ENCODE peak calls at places on chromosomes 4 and X, in ten cellular contexts. G is CD8-positive, alpha-beta T cell; T is gastroesophageal sphincter; W is sciatic nerve; X is CD4-positive, alpha-beta T cell; F is naive thymus-derived CD4-positive, alpha-beta T cell; L is stimulated activated naive CD8-positive, alpha-beta T cell treated with anti-CD3 and anti-CD28 coated beads, Interleukin-15, Interleukin-2, amounts not matched to agents 100 U/mL and 50 U/mL, for 24 hours; Q is A549; J is HepG2; E is activated CD4-positive, alpha-beta T cell treated with anti-CD3 and anti-CD28 coated beads for 36 hours. C is an unnamed sample.

GRCh38 chr4:126807132-126807531 is 825.6 kb upstream of the INTU start:
- ATAC-seq in X (no peak), L (no peak), G (no peak), T (no peak), J (no peak), Q (no peak), F (no peak), E (no peak), W (no peak), C (no peak)

GRCh38 chr4:8050555-8051206 is 107.9 kb downstream of the ABLIM2 start:
- ATAC-seq in X (no peak), T (peak; percentile 84), Q (no peak), W (peak; percentile 84), G (no peak), E (no peak), L (no peak), J (peak; percentile 86), F (no peak), C (no peak)

GRCh38 chr4:86940920-86941460 is 6.2 kb downstream of the AFF1 start:
- ATAC-seq in F (no peak), G (no peak), X (no peak), Q (no peak), J (no peak), E (no peak), T (no peak), W (no peak), L (no peak), C (no peak)

GRCh38 chr4:125702406-125702805 is 387.7 kb downstream of the FAT4 start:
- ATAC-seq in F (no peak), E (no peak), G (no peak), Q (no peak), X (no peak), L (no peak), J (no peak), W (no peak), T (no peak), C (no peak)

GRCh38 chrX:151825927-151826471 is 86.7 kb upstream of the MAGEA4 start:
- ATAC-seq in Q (peak; percentile 88), F (no peak), G (no peak), J (no peak), L (no peak), W (peak; percentile 78), E (no peak), X (no peak), T (peak; percentile 75), C (no peak)

GRCh38 chr4:140568507-140569306 is at the start of gene UCP1:
- ATAC-seq in Q (peak; percentile 64), W (peak; percentile 43), F (no peak), G (peak; percentile 14), L (peak; percentile 16), X (no peak), J (peak; percentile 87), T (peak; percentile 48), E (no peak), C (no peak)

GRCh38 chr4:1983053-1983845 is 25.5 kb downstream of the NELFA start:
- ATAC-seq in F (no peak), Q (no peak), E (no peak), G (no peak), X (no peak), L (no peak), T (no peak), J (peak; percentile 4), W (no peak), C (no peak)

GRCh38 chrX:13897571-13897970 is 80.7 kb upstream of the GPM6B start:
- ATAC-seq in W (no peak), Q (no peak), G (no peak), L (no peak), T (no peak), E (no peak), F (no peak), J (no peak), X (no peak), C (no peak)

GRCh38 chr4:48967101-48967500 is 19.0 kb upstream of the CWH43 start:
- ATAC-seq in F (no peak), E (no peak), X (no peak), W (no peak), L (no peak), G (no peak), Q (no peak), T (no peak), J (no peak), C (no peak)

GRCh38 chr4:79476196-79476595 is 68.2 kb upstream of the GK2 start:
- ATAC-seq in T (peak; percentile 76), Q (no peak), J (no peak), E (no peak), G (no peak), F (no peak), L (no peak), X (no peak), W (peak; percentile 76), C (no peak)

GRCh38 chr4:169464080-169464479 is 148.3 kb downstream of the NEK1 start:
- ATAC-seq in T (no peak), J (no peak), E (no peak), G (no peak), L (no peak), W (no peak), X (no peak), Q (no peak), F (no peak), C (no peak)

GRCh38 chr4:8291036-8291682 is 21.6 kb downstream of the HTRA3 start:
- ATAC-seq in L (no peak), W (no peak), T (no peak), X (no peak), Q (no peak), J (no peak), G (no peak), E (no peak), F (no peak), C (no peak)

GRCh38 chr4:43132010-43132582 is 239.6 kb downstream of the GRXCR1 start:
- ATAC-seq in W (no peak), L (no peak), Q (no peak), G (no peak), J (peak; percentile 75), T (no peak), F (no peak), E (no peak), X (no peak), C (no peak)

GRCh38 chr4:12446650-12447049 is 1018.0 kb upstream of the HS3ST1 start:
- ATAC-seq in G (no peak), F (no peak), J (no peak), Q (no peak), L (no peak), E (no peak), W (no peak), T (no peak), X (no peak), C (no peak)

GRCh38 chrX:112738347-112739033 is 58.8 kb upstream of the LHFPL1 start:
- ATAC-seq in T (no peak), J (no peak), L (peak; percentile 88), W (no peak), E (peak; percentile 68), G (no peak), X (no peak), F (no peak), Q (no peak), C (peak; percentile 89)

GRCh38 chrX:9369802-9370291 is 95.0 kb upstream of the TBL1X start:
- ATAC-seq in E (peak; percentile 55), L (peak; percentile 81), W (peak; percentile 29), Q (no peak), T (no peak), G (no peak), F (peak; percentile 41), X (no peak), J (no peak), C (peak; percentile 39)

GRCh38 chrX:8429692-8430249 is 34.9 kb upstream of the VCX3B start:
- ATAC-seq in X (no peak), F (no peak), E (no peak), J (no peak), W (no peak), T (no peak), G (no peak), L (no peak), Q (no peak), C (no peak)

GRCh38 chrX:65871671-65872311 is 168.1 kb downstream of the VSIG4 start:
- ATAC-seq in F (no peak), Q (peak; percentile 71), X (no peak), W (no peak), T (no peak), E (no peak), L (no peak), G (no peak), J (peak; percentile 88), C (no peak)

GRCh38 chr4:38154251-38154650 is 194.1 kb downstream of the PTTG2 start:
- ATAC-seq in F (no peak), X (no peak), G (no peak), L (no peak), Q (no peak), W (no peak), T (no peak), E (no peak), J (no peak), C (no peak)

GRCh38 chr4:17770845-17771244 is 10.6 kb downstream of the FAM184B start:
- ATAC-seq in Q (no peak), X (no peak), E (no peak), F (no peak), W (no peak), G (no peak), J (no peak), T (no peak), L (no peak), C (no peak)

GRCh38 chr4:8504279-8505007 is 63.9 kb downstream of the TRMT44 start:
- ATAC-seq in J (no peak), W (no peak), F (no peak), E (no peak), G (no peak), X (no peak), L (no peak), Q (no peak), T (no peak), C (no peak)

GRCh38 chr4:166045457-166045856 is 172.4 kb downstream of the TLL1 start:
- ATAC-seq in Q (no peak), T (no peak), J (no peak), F (peak; percentile 45), G (peak; percentile 61), E (peak; percentile 88), X (peak; percentile 49), W (no peak), L (peak; percentile 57), C (peak; percentile 93)

GRCh38 chr4:10278071-10278470 is 161.5 kb upstream of the WDR1 start:
- ATAC-seq in F (no peak), T (no peak), Q (no peak), E (no peak), X (no peak), G (no peak), W (no peak), L (no peak), J (no peak), C (no peak)

GRCh38 chr4:1871471-1872021 is 353 bp downstream of the NSD2 start:
- ATAC-seq in Q (peak; percentile 32), W (no peak), F (no peak), J (peak; percentile 5), L (no peak), T (peak; percentile 28), X (no peak), E (no peak), G (no peak), C (no peak)

GRCh38 chrX:154298312-154298711 is 2.7 kb downstream of the TKTL1 start:
- ATAC-seq in G (no peak), W (no peak), T (no peak), J (no peak), L (no peak), X (no peak), F (no peak), E (no peak), Q (no peak), C (no peak)

GRCh38 chrX:135509885-135510284 is 10.6 kb upstream of the INTS6L start:
- ATAC-seq in G (no peak), Q (no peak), E (no peak), L (no peak), W (no peak), X (no peak), T (no peak), F (no peak), J (no peak), C (no peak)

GRCh38 chr4:185513489-185514181 is 21.7 kb downstream of the PDLIM3 start:
- ATAC-seq in J (peak; percentile 100), E (no peak), X (peak; percentile 29), Q (no peak), F (peak; percentile 54), G (peak; percentile 29), L (no peak), W (peak; percentile 52), T (peak; percentile 69), C (no peak)

GRCh38 chrX:10198254-10198653 is 41.5 kb downstream of the CLCN4 start:
- ATAC-seq in E (no peak), L (no peak), Q (no peak), X (no peak), G (no peak), W (no peak), T (no peak), F (peak; percentile 36), J (no peak), C (no peak)

C was measured in activated T-helper 17 cell treated with anti-CD3 and anti-CD28 coated beads, Interleukin-2, amount 50 U/mL, for 72 hours.